ENCODE peak calls at places on chromosomes 2 and 18, in nine cellular contexts. C, J, I, K, E, W, P, F and S are unnamed samples.
A peak's percentile ranks its signal among the peaks of the same experiment; 100 is the strongest.

GRCh38 chr2:41764919-41765318 is 282.9 kb upstream of the PKDCC start:
- DNase-seq in C (no peak), J (no peak), I (no peak), K (no peak), E (no peak), W (no peak), P (no peak), F (no peak), S (no peak)

GRCh38 chr2:19876751-19877150 is 25.0 kb downstream of the TTC32 start:
- DNase-seq in C (no peak), J (no peak), I (no peak), K (no peak), E (no peak), W (no peak), P (no peak), F (no peak), S (no peak)

GRCh38 chr2:8761529-8762164 is 75.8 kb downstream of the KIDINS220 start:
- DNase-seq in C (no peak), J (no peak), I (no peak), K (peak; percentile 17), E (no peak), W (peak; percentile 77), P (peak; percentile 60), F (no peak), S (peak; percentile 65)

GRCh38 chr2:240878341-240878936 is 9.8 kb downstream of the AGXT start:
- DNase-seq in C (no peak), J (no peak), I (peak; percentile 25), K (no peak), E (peak; percentile 13), W (no peak), P (no peak), F (no peak), S (no peak)

GRCh38 chr2:183162362-183162761 is 38.1 kb downstream of the NUP35 start:
- DNase-seq in C (no peak), J (no peak), I (no peak), K (no peak), E (no peak), W (peak; percentile 13), P (peak; percentile 73), F (no peak), S (no peak)

GRCh38 chr2:71457959-71458322 is 4.6 kb downstream of the DYSF start:
- DNase-seq in C (no peak), J (no peak), I (no peak), K (no peak), E (no peak), W (no peak), P (no peak), F (no peak), S (no peak)

GRCh38 chr2:239756392-239757153 is 268.6 kb downstream of the NDUFA10 start:
- DNase-seq in C (no peak), J (no peak), I (no peak), K (no peak), E (no peak), W (no peak), P (peak; percentile 6), F (no peak), S (peak; percentile 65)

GRCh38 chr2:173307287-173307686 is 47.4 kb upstream of the CDCA7 start:
- DNase-seq in C (no peak), J (no peak), I (no peak), K (no peak), E (no peak), W (no peak), P (no peak), F (no peak), S (no peak)

GRCh38 chr18:45168883-45169585 is 446.2 kb upstream of the SLC14A2 start:
- DNase-seq in C (no peak), J (no peak), I (no peak), K (no peak), E (no peak), W (peak; percentile 52), P (peak; percentile 73), F (no peak), S (no peak)

GRCh38 chr2:79530443-79530842 is 17.6 kb downstream of the CTNNA2 start:
- DNase-seq in C (no peak), J (no peak), I (no peak), K (peak; percentile 32), E (no peak), W (peak; percentile 3), P (no peak), F (no peak), S (peak; percentile 84)
- TF ChIP-seq CTCF in C (peak; percentile 21), J (no peak), I (no peak), K (no peak), E (no peak), W (no peak), P (peak; percentile 4), F (no peak), S (no peak)

GRCh38 chr2:87996570-87996969 is 19.8 kb downstream of the RNU2-63P start:
- DNase-seq in C (no peak), J (no peak), I (no peak), K (no peak), E (no peak), W (peak; percentile 0), P (no peak), F (no peak), S (peak; percentile 42)
- H3K4me1 ChIP-seq in C (no peaks in the 10 kb centered on the region), J (no peaks in the 10 kb centered on the region), I (no peaks in the 10 kb centered on the region), K (no peaks in the 10 kb centered on the region), E (no peaks in the 10 kb centered on the region), W (no peaks in the 10 kb centered on the region), P (no peaks in the 10 kb centered on the region), F (no peaks in the 10 kb centered on the region), S (no peaks in the 10 kb centered on the region)

GRCh38 chr2:201008000-201008829 is 44.8 kb upstream of the ORC2 start:
- DNase-seq in C (no peak), J (peak; percentile 21), I (no peak), K (peak; percentile 16), E (no peak), W (no peak), P (no peak), F (no peak), S (no peak)

GRCh38 chr2:201004370-201004769 is 40.9 kb upstream of the ORC2 start:
- DNase-seq in C (no peak), J (no peak), I (no peak), K (no peak), E (no peak), W (no peak), P (no peak), F (no peak), S (no peak)

GRCh38 chr2:201007584-201007998 is 44.1 kb upstream of the ORC2 start:
- DNase-seq in C (no peak), J (peak; percentile 62), I (no peak), K (peak; percentile 61), E (no peak), W (no peak), P (no peak), F (no peak), S (no peak)

DNA sequence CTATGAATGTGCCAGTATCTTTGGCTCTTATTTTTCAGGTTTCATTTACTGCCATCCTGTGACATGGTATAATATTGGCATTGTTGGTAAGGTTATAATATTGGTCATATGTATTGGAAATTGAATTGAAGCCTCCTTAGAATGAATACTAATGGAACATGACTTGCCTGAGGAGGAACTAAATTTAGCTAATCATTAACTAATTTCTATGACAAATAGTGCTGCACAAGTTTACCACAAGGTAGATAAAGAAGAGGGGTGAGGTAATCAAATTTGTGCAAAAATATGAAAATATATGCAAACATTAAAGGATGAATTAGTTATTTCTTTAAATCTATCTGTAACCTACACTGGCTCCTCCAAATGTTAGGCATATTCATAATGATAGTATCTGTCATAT is 43.2 kb upstream of the ORC2 start:
- DNase-seq in C (no peak), J (no peak), I (no peak), K (no peak), E (no peak), W (no peak), P (no peak), F (no peak), S (no peak)
- H3K36me3 ChIP-seq in C (no peaks in the 10 kb centered on the region), J (no peaks in the 10 kb centered on the region), I (peaks cover 73% of the 10 kb centered on the region), K (no peaks in the 10 kb centered on the region), E (no peaks in the 10 kb centered on the region), W (peaks cover 5% of the 10 kb centered on the region), P (peaks cover 6% of the 10 kb centered on the region), F (no peaks in the 10 kb centered on the region), S (peaks cover 29% of the 10 kb centered on the region)

DNA sequence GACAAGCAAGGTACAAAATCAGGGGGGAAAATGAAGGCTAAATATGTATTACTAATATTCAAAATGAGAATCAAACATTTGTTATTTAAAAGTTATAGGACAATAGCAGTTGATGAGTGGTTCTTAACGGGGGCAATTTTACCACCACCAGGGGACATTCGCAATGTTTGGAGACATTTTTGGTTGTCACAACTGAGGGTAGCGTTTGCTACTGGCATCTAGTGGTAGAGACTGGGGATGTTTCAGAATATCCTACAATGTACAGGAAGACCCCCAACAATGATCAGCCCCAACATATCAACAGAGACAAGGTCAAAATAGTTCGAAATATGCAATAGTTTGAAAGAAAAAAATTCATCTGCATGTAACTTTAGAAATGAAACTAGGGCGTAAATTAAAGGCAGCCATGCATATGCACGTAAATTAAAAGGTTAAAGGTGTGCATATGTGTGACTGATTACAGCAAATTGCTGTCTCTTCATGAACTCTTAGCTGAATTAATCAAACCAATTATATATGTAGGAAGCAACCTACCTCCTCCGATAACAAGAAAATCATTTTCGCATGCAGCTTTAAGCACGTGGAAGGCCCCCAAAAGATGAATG is 61.2 kb upstream of the CUL3 start:
- DNase-seq in C (no peak), J (no peak), I (no peak), K (peak; percentile 35), E (no peak), W (peak; percentile 60), P (peak; percentile 4), F (no peak), S (peak; percentile 30)
- TF ChIP-seq CTCF in C (peak; percentile 68), J (peak; percentile 41), I (peak; percentile 31), K (peak; percentile 25), E (peak; percentile 19), W (peak; percentile 88), P (peak; percentile 52), F (peak; percentile 13), S (peak; percentile 67)